ENCODE peak calls at places on chromosomes 13 and 19, in four cellular contexts. One of them, this sample, is unnamed.

GRCh38 chr19:8484331-8484894 is 18.0 kb downstream of the PRAM1 start:
- DNase-seq in dorsolateral prefrontal cortex: no peak
- DNase-seq in AG04450: no peak
- DNase-seq in astrocyte: no peak
- DNase-seq in this sample: no peak

GRCh38 chr19:48815870-48816501 is 5.2 kb upstream of the BCAT2 start:
- DNase-seq in dorsolateral prefrontal cortex: no peak
- DNase-seq in AG04450: no peak
- DNase-seq in astrocyte: peak
- DNase-seq in this sample: no peak

GRCh38 chr19:19662344-19662743 is 1.1 kb downstream of the ATP13A1 start:
- DNase-seq in dorsolateral prefrontal cortex: no peak
- DNase-seq in AG04450: no peak
- DNase-seq in astrocyte: no peak
- DNase-seq in this sample: no peak

GRCh38 chr19:4814625-4815425 is 16.7 kb downstream of the TICAM1 start:
- DNase-seq in dorsolateral prefrontal cortex: no peak
- DNase-seq in AG04450: peak
- DNase-seq in astrocyte: peak
- DNase-seq in this sample: no peak

GRCh38 chr19:41434450-41434849 is 5.3 kb downstream of the DMAC2 start:
- DNase-seq in dorsolateral prefrontal cortex: no peak
- DNase-seq in AG04450: no peak
- DNase-seq in astrocyte: no peak
- DNase-seq in this sample: no peak

GRCh38 chr13:35818577-35819165 is 312.5 kb downstream of the DCLK1 start:
- DNase-seq in dorsolateral prefrontal cortex: no peak
- DNase-seq in AG04450: no peak
- DNase-seq in astrocyte: no peak
- DNase-seq in this sample: no peak

GRCh38 chr13:32587014-32587773 is 942 bp downstream of the PDS5B start:
- DNase-seq in dorsolateral prefrontal cortex: peak
- DNase-seq in AG04450: no peak
- DNase-seq in astrocyte: peak
- DNase-seq in this sample: no peak

GRCh38 chr13:30679483-30680330 is 55.6 kb upstream of the ALOX5AP start:
- DNase-seq in dorsolateral prefrontal cortex: no peak
- DNase-seq in AG04450: no peak
- DNase-seq in astrocyte: no peak
- DNase-seq in this sample: no peak

GRCh38 chr13:74214321-74214720 is 80.1 kb upstream of the KLF12 start:
- DNase-seq in dorsolateral prefrontal cortex: no peak
- DNase-seq in AG04450: no peak
- DNase-seq in astrocyte: no peak
- DNase-seq in this sample: no peak

GRCh38 chr19:40208602-40209001 is 9.6 kb downstream of the TTC9B start:
- DNase-seq in dorsolateral prefrontal cortex: no peak
- DNase-seq in AG04450: no peak
- DNase-seq in astrocyte: no peak
- DNase-seq in this sample: no peak

GRCh38 chr13:103547914-103548313 is 481.7 kb upstream of the SLC10A2 start:
- DNase-seq in dorsolateral prefrontal cortex: no peak
- DNase-seq in AG04450: no peak
- DNase-seq in astrocyte: no peak
- DNase-seq in this sample: peak

GRCh38 chr19:34733266-34733825 is 697 bp upstream of the ZNF181 start:
- DNase-seq in dorsolateral prefrontal cortex: peak
- DNase-seq in AG04450: no peak
- DNase-seq in astrocyte: no peak
- DNase-seq in this sample: no peak

GRCh38 chr13:110915874-110916670 is 1.2 kb upstream of the ANKRD10 start:
- DNase-seq in dorsolateral prefrontal cortex: no peak
- DNase-seq in AG04450: no peak
- DNase-seq in astrocyte: peak
- DNase-seq in this sample: no peak

GRCh38 chr19:4977299-4978174 is 8.6 kb downstream of the KDM4B start:
- DNase-seq in dorsolateral prefrontal cortex: no peak
- DNase-seq in AG04450: peak
- DNase-seq in astrocyte: peak
- DNase-seq in this sample: no peak

GRCh38 chr13:48731957-48732569 is 78.3 kb downstream of the CYSLTR2 start:
- DNase-seq in dorsolateral prefrontal cortex: no peak
- DNase-seq in AG04450: no peak
- DNase-seq in astrocyte: no peak
- DNase-seq in this sample: no peak

GRCh38 chr13:93881418-93881817 is 598.1 kb downstream of the DCT start:
- DNase-seq in dorsolateral prefrontal cortex: no peak
- DNase-seq in AG04450: peak
- DNase-seq in astrocyte: peak
- DNase-seq in this sample: no peak

GRCh38 chr19:37872383-37872782 is 34.0 kb downstream of the WDR87 start:
- DNase-seq in dorsolateral prefrontal cortex: no peak
- DNase-seq in AG04450: no peak
- DNase-seq in astrocyte: peak
- DNase-seq in this sample: no peak

DNA sequence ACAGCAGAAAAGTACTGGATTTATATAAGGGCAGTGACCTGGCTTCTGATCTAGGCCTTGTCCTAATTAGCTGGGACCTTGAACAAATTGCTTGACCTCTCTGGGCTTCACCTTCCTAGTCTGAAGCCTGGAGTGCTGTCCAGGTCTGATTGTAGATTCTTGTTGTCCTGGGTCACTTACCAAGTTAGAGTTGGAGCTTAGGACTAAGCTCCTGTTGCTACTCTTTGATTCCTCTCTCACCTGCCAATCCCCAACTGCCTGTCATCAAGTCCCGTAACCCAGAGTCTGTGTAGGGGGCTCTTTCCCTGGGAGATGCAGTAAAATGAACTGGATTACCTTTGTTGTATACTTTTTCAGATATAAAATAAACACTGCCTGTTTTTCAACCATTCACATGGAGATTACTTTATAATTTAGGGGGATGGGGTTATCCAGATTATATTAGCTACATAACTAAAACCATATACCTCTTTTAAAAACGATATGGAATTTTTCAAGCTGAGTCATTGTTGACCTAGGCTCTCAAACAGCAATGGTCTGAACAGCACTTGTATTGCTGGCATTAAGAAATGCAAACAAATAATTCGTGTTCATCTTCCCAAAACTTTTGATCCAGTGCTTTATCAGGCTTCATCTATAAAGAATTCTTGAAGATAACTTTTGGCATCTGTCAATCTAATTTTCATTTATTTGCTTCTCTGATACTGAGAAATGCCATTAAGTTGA is 5.8 kb downstream of the ARHGAP35 start:
- DNase-seq in dorsolateral prefrontal cortex: no peak
- DNase-seq in AG04450: no peak
- DNase-seq in astrocyte: no peak
- DNase-seq in this sample: no peak
- H3K27ac ChIP-seq in dorsolateral prefrontal cortex: peak
- H3K27ac ChIP-seq in AG04450: no peak
- H3K27ac ChIP-seq in astrocyte: no peak
- H3K27ac ChIP-seq in this sample: peak

GRCh38 chr19:16441661-16442071 is 30.1 kb downstream of the EPS15L1 start:
- DNase-seq in dorsolateral prefrontal cortex: no peak
- DNase-seq in AG04450: no peak
- DNase-seq in astrocyte: no peak
- DNase-seq in this sample: no peak

GRCh38 chr19:16435238-16435911 is 36.4 kb downstream of the EPS15L1 start:
- DNase-seq in dorsolateral prefrontal cortex: peak
- DNase-seq in AG04450: peak
- DNase-seq in astrocyte: peak
- DNase-seq in this sample: no peak

GRCh38 chr19:16433986-16434385 is 37.8 kb downstream of the EPS15L1 start:
- DNase-seq in dorsolateral prefrontal cortex: no peak
- DNase-seq in AG04450: no peak
- DNase-seq in astrocyte: no peak
- DNase-seq in this sample: no peak

GRCh38 chr19:16435999-16436650 is 35.6 kb downstream of the EPS15L1 start:
- DNase-seq in dorsolateral prefrontal cortex: no peak
- DNase-seq in AG04450: no peak
- DNase-seq in astrocyte: peak
- DNase-seq in this sample: no peak

GRCh38 chr19:16436780-16437179 is 35.0 kb downstream of the EPS15L1 start:
- DNase-seq in dorsolateral prefrontal cortex: no peak
- DNase-seq in AG04450: no peak
- DNase-seq in astrocyte: no peak
- DNase-seq in this sample: no peak
- H3K27ac ChIP-seq in dorsolateral prefrontal cortex: peak
- H3K27ac ChIP-seq in AG04450: peak
- H3K27ac ChIP-seq in astrocyte: peak
- H3K27ac ChIP-seq in this sample: no peak

DNA sequence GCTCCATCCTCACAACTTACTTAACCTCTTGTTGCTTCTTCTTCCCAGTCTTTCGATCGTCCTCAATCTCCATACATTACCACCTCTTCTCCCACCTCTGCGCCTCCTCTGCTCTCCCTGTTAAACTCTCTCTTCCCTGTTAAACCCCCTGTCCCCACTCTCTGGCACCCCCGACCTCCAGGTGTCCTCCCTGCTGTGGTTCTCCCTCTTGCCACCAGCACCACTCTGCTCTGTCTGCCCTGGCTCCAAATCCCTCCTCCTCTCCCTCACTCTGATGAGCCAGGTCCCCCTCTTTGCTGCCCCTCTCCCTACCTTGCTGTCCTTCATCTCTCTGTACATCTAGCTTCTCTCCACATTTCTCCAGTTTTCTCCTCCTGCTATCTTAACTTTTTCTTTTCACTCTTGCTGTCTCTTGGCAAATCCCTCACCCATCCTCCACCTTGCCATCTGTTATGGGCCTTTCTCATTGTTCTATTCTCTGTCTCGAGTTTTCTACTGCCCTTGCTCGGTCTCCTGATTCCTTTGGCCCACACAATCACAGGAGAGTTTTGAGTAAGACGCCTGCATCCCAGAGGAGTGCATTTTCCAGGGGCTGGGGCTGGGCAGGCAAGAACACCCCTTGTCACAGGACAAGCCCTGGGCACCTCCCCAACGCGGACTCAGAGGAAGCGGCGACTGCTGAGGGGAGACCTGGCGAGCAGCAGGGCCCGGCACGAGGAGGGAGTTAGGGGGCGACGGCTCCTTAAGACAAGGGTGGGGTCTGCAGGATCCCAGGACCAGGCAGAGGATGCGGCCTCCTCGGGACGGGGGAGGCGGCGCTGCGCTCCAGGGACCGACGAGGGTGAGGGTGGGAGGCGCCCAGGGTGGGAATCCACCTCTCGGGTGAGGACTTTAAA is 21.4 kb upstream of the ERVV-1 start:
- DNase-seq in dorsolateral prefrontal cortex: no peak
- DNase-seq in AG04450: no peak
- DNase-seq in astrocyte: no peak
- DNase-seq in this sample: no peak
- H3K27ac ChIP-seq in dorsolateral prefrontal cortex: peak
- H3K27ac ChIP-seq in AG04450: peak
- H3K27ac ChIP-seq in astrocyte: no peak
- H3K27ac ChIP-seq in this sample: peak

GRCh38 chr19:47120461-47120860 is 6.9 kb upstream of the ZC3H4 start:
- DNase-seq in dorsolateral prefrontal cortex: no peak
- DNase-seq in AG04450: no peak
- DNase-seq in astrocyte: no peak
- DNase-seq in this sample: no peak

GRCh38 chr19:47125669-47125938 is 5.0 kb upstream of the SAE1 start:
- DNase-seq in dorsolateral prefrontal cortex: no peak
- DNase-seq in AG04450: no peak
- DNase-seq in astrocyte: no peak
- DNase-seq in this sample: no peak

GRCh38 chr19:47123406-47123805 is 7.2 kb upstream of the SAE1 start:
- DNase-seq in dorsolateral prefrontal cortex: no peak
- DNase-seq in AG04450: no peak
- DNase-seq in astrocyte: no peak
- DNase-seq in this sample: no peak

GRCh38 chr19:47124937-47125668 is 5.5 kb upstream of the SAE1 start:
- DNase-seq in dorsolateral prefrontal cortex: no peak
- DNase-seq in AG04450: no peak
- DNase-seq in astrocyte: peak
- DNase-seq in this sample: no peak

GRCh38 chr19:47122359-47123335 is 8.0 kb upstream of the SAE1 start:
- DNase-seq in dorsolateral prefrontal cortex: no peak
- DNase-seq in AG04450: no peak
- DNase-seq in astrocyte: peak
- DNase-seq in this sample: no peak
- H3K27ac ChIP-seq in dorsolateral prefrontal cortex: no peak
- H3K27ac ChIP-seq in AG04450: peak
- H3K27ac ChIP-seq in astrocyte: peak
- H3K27ac ChIP-seq in this sample: peak

GRCh38 chr13:80038371-80038770 is 302.6 kb downstream of the SPRY2 start:
- DNase-seq in dorsolateral prefrontal cortex: no peak
- DNase-seq in AG04450: no peak
- DNase-seq in astrocyte: no peak
- DNase-seq in this sample: no peak

GRCh38 chr13:80039000-80039399 is 301.9 kb downstream of the SPRY2 start:
- DNase-seq in dorsolateral prefrontal cortex: no peak
- DNase-seq in AG04450: no peak
- DNase-seq in astrocyte: no peak
- DNase-seq in this sample: no peak

GRCh38 chr13:80040977-80041310 is 300.0 kb downstream of the SPRY2 start:
- DNase-seq in dorsolateral prefrontal cortex: no peak
- DNase-seq in AG04450: no peak
- DNase-seq in astrocyte: no peak
- DNase-seq in this sample: no peak

GRCh38 chr13:80037505-80037888 is 303.4 kb downstream of the SPRY2 start:
- DNase-seq in dorsolateral prefrontal cortex: no peak
- DNase-seq in AG04450: peak
- DNase-seq in astrocyte: peak
- DNase-seq in this sample: peak

GRCh38 chr13:80040219-80040976 is 300.5 kb downstream of the SPRY2 start:
- DNase-seq in dorsolateral prefrontal cortex: no peak
- DNase-seq in AG04450: peak
- DNase-seq in astrocyte: peak
- DNase-seq in this sample: peak
- H3K27ac ChIP-seq in dorsolateral prefrontal cortex: no peak
- H3K27ac ChIP-seq in AG04450: no peak
- H3K27ac ChIP-seq in astrocyte: peak
- H3K27ac ChIP-seq in this sample: peak

GRCh38 chr13:106474906-106475305 is 60.6 kb downstream of the EFNB2 start:
- DNase-seq in dorsolateral prefrontal cortex: no peak
- DNase-seq in AG04450: no peak
- DNase-seq in astrocyte: no peak
- DNase-seq in this sample: no peak
- H3K27ac ChIP-seq in dorsolateral prefrontal cortex: no peak
- H3K27ac ChIP-seq in AG04450: no peak
- H3K27ac ChIP-seq in astrocyte: no peak
- H3K27ac ChIP-seq in this sample: no peak

GRCh38 chr13:28320884-28321574 is 173.9 kb downstream of the FLT1 start:
- DNase-seq in dorsolateral prefrontal cortex: no peak
- DNase-seq in AG04450: peak
- DNase-seq in astrocyte: no peak
- DNase-seq in this sample: no peak
- H3K27ac ChIP-seq in dorsolateral prefrontal cortex: no peak
- H3K27ac ChIP-seq in AG04450: no peak
- H3K27ac ChIP-seq in astrocyte: no peak
- H3K27ac ChIP-seq in this sample: no peak

GRCh38 chr19:47161876-47162489 is 31.3 kb downstream of the SAE1 start:
- DNase-seq in dorsolateral prefrontal cortex: no peak
- DNase-seq in AG04450: no peak
- DNase-seq in astrocyte: no peak
- DNase-seq in this sample: no peak
- H3K27ac ChIP-seq in dorsolateral prefrontal cortex: no peak
- H3K27ac ChIP-seq in AG04450: no peak
- H3K27ac ChIP-seq in astrocyte: no peak
- H3K27ac ChIP-seq in this sample: no peak